ENCODE peak calls at places on chromosomes 3 and 15, in seven cellular contexts. X is neural progenitor cell, M is right lobe of liver, Z is DND-41, T is HCT116, K is heart right ventricle, V is aorta. R is an unnamed sample.

GRCh38 chr15:52163321-52164190 is 27.6 kb downstream of the GNB5 start:
- DNase-seq in X (peak; percentile 77), M (no peak), Z (peak; percentile 39), T (no peak), K (no peak), V (no peak), R (no peak)

GRCh38 chr3:45208587-45208986 is 17.5 kb downstream of the TMEM158 start:
- DNase-seq in X (no peak), M (no peak), Z (no peak), T (no peak), K (no peak), V (no peak), R (no peak)

GRCh38 chr3:179695672-179696313 is 43.0 kb downstream of the USP13 start:
- DNase-seq in X (no peak), M (no peak), Z (no peak), T (no peak), K (no peak), V (no peak), R (no peak)

GRCh38 chr3:40206522-40206921 is 103.0 kb upstream of the EIF1B start:
- DNase-seq in X (no peak), M (no peak), Z (no peak), T (no peak), K (no peak), V (no peak), R (no peak)

GRCh38 chr15:99907698-99908097 is 174.5 kb upstream of the LYSMD4 start:
- DNase-seq in X (no peak), M (no peak), Z (no peak), T (no peak), K (no peak), V (no peak), R (no peak)

GRCh38 chr3:62109534-62109933 is 263.8 kb downstream of the FEZF2 start:
- DNase-seq in X (no peak), M (no peak), Z (peak; percentile 44), T (no peak), K (no peak), V (no peak), R (no peak)

GRCh38 chr15:96321422-96322391 is 8.8 kb upstream of the NR2F2 start:
- DNase-seq in X (peak; percentile 60), M (peak; percentile 59), Z (no peak), T (no peak), K (peak; percentile 23), V (peak; percentile 86), R (no peak)

GRCh38 chr3:4819761-4820160 is 159.5 kb upstream of the BHLHE40 start:
- DNase-seq in X (no peak), M (no peak), Z (no peak), T (no peak), K (no peak), V (no peak), R (no peak)

GRCh38 chr3:2156244-2156847 is 57.7 kb downstream of the CNTN4 start:
- DNase-seq in X (peak; percentile 80), M (no peak), Z (no peak), T (no peak), K (no peak), V (no peak), R (no peak)

GRCh38 chr3:30401971-30402370 is 204.4 kb upstream of the TGFBR2 start:
- DNase-seq in X (no peak), M (no peak), Z (no peak), T (no peak), K (peak; percentile 14), V (no peak), R (no peak)

GRCh38 chr15:93217343-93217742 is 128.3 kb upstream of the RGMA start:
- DNase-seq in X (no peak), M (no peak), Z (no peak), T (no peak), K (peak; percentile 35), V (no peak), R (no peak)

GRCh38 chr3:49018707-49019006 is 277 bp upstream of the DALRD3 start:
- DNase-seq in X (no peak), M (no peak), Z (no peak), T (no peak), K (no peak), V (no peak), R (no peak)

GRCh38 chr15:75198560-75199346 is 2.9 kb upstream of the C15orf39 start:
- DNase-seq in X (peak; percentile 36), M (no peak), Z (peak; percentile 76), T (peak; percentile 54), K (no peak), V (no peak), R (peak; percentile 19)

GRCh38 chr15:75201609-75202250 is at the start of gene C15orf39:
- DNase-seq in X (peak; percentile 88), M (peak; percentile 81), Z (peak; percentile 76), T (peak; percentile 33), K (peak; percentile 63), V (peak; percentile 92), R (peak; percentile 81)

GRCh38 chr15:75199347-75199976 is 2.2 kb upstream of the C15orf39 start:
- DNase-seq in X (no peak), M (no peak), Z (no peak), T (no peak), K (no peak), V (no peak), R (no peak)

GRCh38 chr15:75200765-75201608 is 695 bp upstream of the C15orf39 start:
- DNase-seq in X (peak; percentile 38), M (no peak), Z (peak; percentile 35), T (peak; percentile 44), K (peak; percentile 28), V (no peak), R (peak; percentile 27)

GRCh38 chr15:75200391-75200764 is 1.3 kb upstream of the C15orf39 start:
- DNase-seq in X (no peak), M (no peak), Z (no peak), T (no peak), K (no peak), V (no peak), R (no peak)
- H3K4me1 ChIP-seq in X (peaks cover 25% of the 10 kb centered on the region), M (no peaks in the 10 kb centered on the region), Z (peaks cover 62% of the 10 kb centered on the region), T (peaks cover 32% of the 10 kb centered on the region), K (peaks cover 74% of the 10 kb centered on the region), V (no peaks in the 10 kb centered on the region), R (peaks cover 41% of the 10 kb centered on the region)

GRCh38 chr3:148815736-148816135 is 11.9 kb upstream of the CPB1 start:
- DNase-seq in X (no peak), M (no peak), Z (no peak), T (no peak), K (no peak), V (no peak), R (no peak)

GRCh38 chr3:148820885-148821284 is 6.7 kb upstream of the CPB1 start:
- DNase-seq in X (no peak), M (no peak), Z (no peak), T (no peak), K (no peak), V (no peak), R (no peak)

GRCh38 chr3:148815316-148815715 is 12.3 kb upstream of the CPB1 start:
- DNase-seq in X (no peak), M (no peak), Z (no peak), T (no peak), K (no peak), V (no peak), R (no peak)

GRCh38 chr3:148816971-148817519 is 10.6 kb upstream of the CPB1 start:
- DNase-seq in X (no peak), M (no peak), Z (no peak), T (no peak), K (no peak), V (no peak), R (no peak)

DNA sequence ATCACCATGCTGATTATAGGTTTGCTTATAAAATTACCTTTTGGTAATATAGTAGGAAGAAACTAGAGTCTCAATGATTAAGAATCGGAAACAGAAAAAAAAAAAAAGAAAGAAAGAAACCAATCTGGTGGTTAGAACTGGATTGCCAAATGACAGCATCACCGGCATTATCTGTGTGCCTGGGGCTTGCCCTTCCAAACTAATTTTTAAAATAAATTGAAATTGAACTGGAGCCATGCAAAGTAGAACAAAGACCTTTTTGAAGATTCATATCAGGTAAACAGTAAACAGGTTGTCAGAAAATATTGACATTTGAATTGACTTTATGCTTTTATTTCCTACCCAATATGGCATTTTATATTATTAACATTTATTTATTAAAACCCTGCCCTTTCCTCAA is 11.2 kb upstream of the CPB1 start:
- DNase-seq in X (no peak), M (no peak), Z (no peak), T (no peak), K (no peak), V (no peak), R (no peak)
- H3K27me3 ChIP-seq in X (no peaks in the 10 kb centered on the region), M (no peaks in the 10 kb centered on the region), Z (no peaks in the 10 kb centered on the region), T (no peaks in the 10 kb centered on the region), K (no peaks in the 10 kb centered on the region), V (no peaks in the 10 kb centered on the region), R (no peaks in the 10 kb centered on the region)

GRCh38 chr15:41545218-41545617 is 1.2 kb upstream of the RPAP1 start:
- DNase-seq in X (no peak), M (no peak), Z (no peak), T (no peak), K (no peak), V (no peak), R (no peak)
- H3K27ac ChIP-seq in X (no peak overlapping the region), M (no peak overlapping the region), Z (no peak overlapping the region), T (no peak overlapping the region), K (no peak overlapping the region), V (no peak overlapping the region), R (no peak overlapping the region)

GRCh38 chr3:106257172-106257571 is 388.4 kb upstream of the CBLB start:
- DNase-seq in X (no peak), M (no peak), Z (no peak), T (no peak), K (no peak), V (no peak), R (no peak)

GRCh38 chr3:106263556-106263955 is 394.7 kb upstream of the CBLB start:
- DNase-seq in X (no peak), M (no peak), Z (no peak), T (no peak), K (no peak), V (no peak), R (no peak)

GRCh38 chr3:106262976-106263375 is 394.2 kb upstream of the CBLB start:
- DNase-seq in X (no peak), M (no peak), Z (no peak), T (no peak), K (no peak), V (no peak), R (no peak)

GRCh38 chr3:106261915-106262683 is 393.3 kb upstream of the CBLB start:
- DNase-seq in X (no peak), M (no peak), Z (no peak), T (no peak), K (no peak), V (no peak), R (no peak)

GRCh38 chr3:106261396-106261795 is 392.6 kb upstream of the CBLB start:
- DNase-seq in X (no peak), M (no peak), Z (no peak), T (no peak), K (no peak), V (no peak), R (no peak)
- H3K4me1 ChIP-seq in X (no peaks in the 10 kb centered on the region), M (no peaks in the 10 kb centered on the region), Z (no peaks in the 10 kb centered on the region), T (no peaks in the 10 kb centered on the region), K (no peaks in the 10 kb centered on the region), V (peaks cover 5% of the 10 kb centered on the region), R (no peaks in the 10 kb centered on the region)

R was measured in CD8-positive, alpha-beta memory T cell.